ENCODE peak calls at places on chromosomes 5 and 9, in nine cellular contexts. V, P, W, E, R, X, A, F and B are unnamed samples.

GRCh38 chr9:90940280-90940679 is 138.7 kb downstream of the SYK start:
- DNase-seq in V (no peak), P (no peak), W (no peak), E (no peak), R (no peak), X (no peak), A (no peak), F (no peak), B (no peak)

GRCh38 chr5:23820764-23821471 is 313.5 kb downstream of the PRDM9 start:
- DNase-seq in V (no peak), P (no peak), W (peak), E (peak), R (no peak), X (no peak), A (peak), F (no peak), B (peak)

GRCh38 chr5:107457138-107457537 is 213.6 kb downstream of the EFNA5 start:
- DNase-seq in V (no peak), P (no peak), W (no peak), E (no peak), R (no peak), X (no peak), A (no peak), F (no peak), B (no peak)

GRCh38 chr5:154406231-154406630 is 39.6 kb upstream of the SAP30L start:
- DNase-seq in V (no peak), P (no peak), W (no peak), E (no peak), R (no peak), X (no peak), A (no peak), F (no peak), B (peak)

GRCh38 chr5:146306838-146307237 is 31.8 kb upstream of the POU4F3 start:
- DNase-seq in V (no peak), P (no peak), W (peak), E (no peak), R (no peak), X (no peak), A (no peak), F (peak), B (no peak)

GRCh38 chr5:73897886-73898285 is 271.9 kb downstream of the ARHGEF28 start:
- DNase-seq in V (no peak), P (no peak), W (no peak), E (no peak), R (no peak), X (no peak), A (no peak), F (peak), B (no peak)

GRCh38 chr5:155430192-155430591 is 416.6 kb downstream of the KIF4B start:
- DNase-seq in V (no peak), P (no peak), W (no peak), E (no peak), R (no peak), X (no peak), A (no peak), F (no peak), B (no peak)

GRCh38 chr9:63816742-63817621 is 1468.0 kb downstream of the FOXD4L5 start:
- DNase-seq in V (peak), P (peak), W (peak), E (peak), R (no peak), X (peak), A (no peak), F (peak), B (peak)

GRCh38 chr5:42995152-42995751 is 44.9 kb downstream of the ANXA2R start:
- DNase-seq in V (no peak), P (no peak), W (no peak), E (no peak), R (no peak), X (no peak), A (no peak), F (no peak), B (no peak)

GRCh38 chr5:67795781-67796477 is 419.6 kb upstream of the PIK3R1 start:
- DNase-seq in V (no peak), P (no peak), W (no peak), E (no peak), R (no peak), X (no peak), A (no peak), F (no peak), B (no peak)

GRCh38 chr5:103918668-103919367 is 356.2 kb upstream of the NUDT12 start:
- DNase-seq in V (no peak), P (no peak), W (peak), E (no peak), R (no peak), X (peak), A (no peak), F (no peak), B (no peak)

GRCh38 chr9:38017149-38017884 is 51.7 kb downstream of the SHB start:
- DNase-seq in V (no peak), P (no peak), W (peak), E (peak), R (peak), X (peak), A (no peak), F (peak), B (no peak)

GRCh38 chr9:137138058-137138697 is 776 bp upstream of the GRIN1 start:
- DNase-seq in V (no peak), P (no peak), W (no peak), E (no peak), R (no peak), X (no peak), A (peak), F (no peak), B (no peak)

GRCh38 chr9:124392855-124393460 is 22.3 kb downstream of the PSMB7 start:
- DNase-seq in V (no peak), P (no peak), W (peak), E (peak), R (peak), X (no peak), A (peak), F (no peak), B (peak)

GRCh38 chr5:3011764-3012017 is 260.2 kb upstream of the IRX2 start:
- DNase-seq in V (no peak), P (no peak), W (no peak), E (no peak), R (no peak), X (no peak), A (no peak), F (no peak), B (no peak)

GRCh38 chr5:157506066-157506590 is 46.1 kb downstream of the NIPAL4 start:
- DNase-seq in V (no peak), P (no peak), W (no peak), E (no peak), R (no peak), X (no peak), A (no peak), F (no peak), B (no peak)

GRCh38 chr5:138953370-138954256 is 78.5 kb upstream of the LRRTM2 start:
- DNase-seq in V (no peak), P (peak), W (peak), E (no peak), R (peak), X (no peak), A (no peak), F (peak), B (peak)

GRCh38 chr5:6378128-6379023 is at the start of gene MED10:
- DNase-seq in V (peak), P (peak), W (peak), E (peak), R (peak), X (peak), A (peak), F (peak), B (peak)

GRCh38 chr9:92507005-92507404 is 24.7 kb upstream of the ASPN start:
- DNase-seq in V (no peak), P (no peak), W (no peak), E (no peak), R (no peak), X (no peak), A (no peak), F (no peak), B (no peak)

GRCh38 chr5:159155960-159156359 is 53.4 kb downstream of the RNF145 start:
- DNase-seq in V (no peak), P (no peak), W (no peak), E (no peak), R (no peak), X (no peak), A (no peak), F (no peak), B (no peak)

GRCh38 chr5:39420482-39421145 is 4.2 kb downstream of the DAB2 start:
- DNase-seq in V (no peak), P (peak), W (peak), E (no peak), R (peak), X (no peak), A (no peak), F (peak), B (no peak)

GRCh38 chr9:2029666-2030170 is 14.6 kb downstream of the SMARCA2 start:
- DNase-seq in V (no peak), P (no peak), W (no peak), E (no peak), R (no peak), X (no peak), A (peak), F (no peak), B (no peak)

GRCh38 chr9:36151306-36152210 is 15.0 kb downstream of the GLIPR2 start:
- DNase-seq in V (peak), P (peak), W (peak), E (no peak), R (peak), X (no peak), A (no peak), F (peak), B (no peak)

GRCh38 chr9:72441296-72442211 is 76.5 kb upstream of the ZFAND5 start:
- DNase-seq in V (no peak), P (no peak), W (no peak), E (no peak), R (peak), X (no peak), A (no peak), F (no peak), B (peak)

GRCh38 chr9:106864533-106865143 is 1.7 kb downstream of the ZNF462 start:
- DNase-seq in V (no peak), P (peak), W (peak), E (no peak), R (peak), X (no peak), A (peak), F (no peak), B (peak)

GRCh38 chr5:83856898-83857297 is 136.2 kb upstream of the HAPLN1 start:
- DNase-seq in V (no peak), P (no peak), W (no peak), E (no peak), R (no peak), X (no peak), A (no peak), F (no peak), B (no peak)